ENCODE peak calls at places on chromosomes 11 and 22, in seven cellular contexts. M is stimulated activated CD8-positive, alpha-beta memory T cell treated with anti-CD3 and anti-CD28 coated beads, Interleukin-4, amount 100 ng/mL, for 4 hours; F is activated CD8-positive, alpha-beta memory T cell treated with anti-CD3 and anti-CD28 coated beads, Interleukin-2, amount 50 U/mL, for 48 hours; Y is astrocyte of the spinal cord; L is Right ventricle myocardium superior; I is NCI-H2029; O is CD4-positive, alpha-beta T cell. V is an unnamed sample.

GRCh38 chr22:39219071-39220050 is 25.4 kb downstream of the PDGFB start:
- DNase-seq in M (no peak), F (peak; percentile 20), Y (no peak), L (no peak), I (no peak), O (peak; percentile 7), V (no peak)

GRCh38 chr11:126318642-126319373 is 14.9 kb downstream of the DCPS start:
- DNase-seq in M (no peak), F (peak; percentile 63), Y (peak; percentile 96), L (peak; percentile 43), I (no peak), O (no peak), V (no peak)

GRCh38 chr11:115920087-115920461 is 415.9 kb upstream of the CADM1 start:
- DNase-seq in M (no peak), F (no peak), Y (peak; percentile 20), L (no peak), I (no peak), O (no peak), V (no peak)

GRCh38 chr11:85595285-85595884 is 31.8 kb downstream of the DLG2 start:
- DNase-seq in M (no peak), F (no peak), Y (peak; percentile 51), L (no peak), I (peak; percentile 29), O (no peak), V (peak; percentile 30)

GRCh38 chr11:121894581-121894980 is 221.4 kb downstream of the BLID start:
- DNase-seq in M (no peak), F (no peak), Y (peak; percentile 52), L (no peak), I (no peak), O (no peak), V (no peak)

GRCh38 chr11:125333354-125334077 is 162.5 kb downstream of the FEZ1 start:
- DNase-seq in M (no peak), F (no peak), Y (no peak), L (no peak), I (no peak), O (no peak), V (no peak)

GRCh38 chr22:28329582-28330073 is 350.0 kb downstream of the TTC28 start:
- DNase-seq in M (no peak), F (no peak), Y (no peak), L (no peak), I (no peak), O (no peak), V (no peak)

GRCh38 chr11:78339483-78339882 is 78.1 kb downstream of the GAB2 start:
- DNase-seq in M (no peak), F (no peak), Y (no peak), L (no peak), I (no peak), O (no peak), V (peak; percentile 8)

GRCh38 chr11:3231851-3232744 is at the start of gene MRGPRE:
- DNase-seq in M (no peak), F (no peak), Y (no peak), L (peak; percentile 72), I (peak; percentile 58), O (no peak), V (no peak)

GRCh38 chr11:20608938-20609337 is 9.5 kb downstream of the SLC6A5 start:
- DNase-seq in M (no peak), F (no peak), Y (no peak), L (no peak), I (no peak), O (no peak), V (no peak)

GRCh38 chr11:18757742-18758294 is 31.8 kb upstream of the IGSF22 start:
- DNase-seq in M (no peak), F (no peak), Y (peak; percentile 46), L (no peak), I (no peak), O (no peak), V (no peak)

GRCh38 chr11:45877221-45877620 is 8.2 kb upstream of the MAPK8IP1 start:
- DNase-seq in M (no peak), F (no peak), Y (no peak), L (no peak), I (no peak), O (no peak), V (no peak)

GRCh38 chr22:46361861-46362220 is 26.3 kb downstream of the TRMU start:
- DNase-seq in M (no peak), F (no peak), Y (no peak), L (no peak), I (no peak), O (no peak), V (no peak)

GRCh38 chr11:103637250-103637649 is 399.2 kb upstream of the DDI1 start:
- DNase-seq in M (no peak), F (no peak), Y (peak; percentile 37), L (no peak), I (no peak), O (no peak), V (no peak)

GRCh38 chr11:86162257-86162656 is 82.3 kb upstream of the EED start:
- DNase-seq in M (no peak), F (no peak), Y (peak; percentile 86), L (peak; percentile 55), I (no peak), O (no peak), V (no peak)

GRCh38 chr22:36144886-36145541 is 15.5 kb downstream of the APOL3 start:
- DNase-seq in M (no peak), F (no peak), Y (peak; percentile 73), L (peak; percentile 69), I (peak; percentile 28), O (peak; percentile 34), V (no peak)